ENCODE peak calls at places on chromosomes 13 and 19, in five cellular contexts. L is psoas muscle, H is breast epithelium, G is hepatocyte, B is fibroblast of lung. M is an unnamed sample.

GRCh38 chr13:33624253-33624652 is 193.7 kb upstream of the RFC3 start:
- DNase-seq in B (no peak), G (no peak), L (no peak), H (no peak), M (no peak)

GRCh38 chr13:23350009-23350408 is 83.5 kb downstream of the SACS start:
- DNase-seq in L (no peak), B (no peak), H (no peak), G (peak), M (no peak)

GRCh38 chr19:6092329-6093286 is 17.7 kb downstream of the RFX2 start:
- DNase-seq in H (peak), G (peak), B (peak), L (peak), M (peak)

GRCh38 chr19:16462757-16463250 is 9.0 kb downstream of the EPS15L1 start:
- DNase-seq in G (no peak), H (no peak), L (peak), B (no peak), M (peak)

GRCh38 chr19:38034153-38034835 is 127.3 kb downstream of the SIPA1L3 start:
- DNase-seq in L (no peak), G (no peak), B (no peak), H (no peak), M (no peak)

GRCh38 chr13:94464771-94465170 is 14.7 kb downstream of the DCT start:
- DNase-seq in B (peak), L (no peak), H (no peak), G (no peak), M (no peak)

GRCh38 chr13:44436589-44437337 is 63.1 kb downstream of the SERP2 start:
- DNase-seq in H (peak), G (peak), B (peak), L (peak), M (peak)

GRCh38 chr19:40219721-40220276 is 1.6 kb upstream of the TTC9B start:
- DNase-seq in L (no peak), G (peak), B (peak), H (no peak), M (peak)

GRCh38 chr13:114088234-114088633 is 44.2 kb downstream of the RASA3 start:
- DNase-seq in G (no peak), L (no peak), B (no peak), H (peak), M (no peak)

GRCh38 chr13:44382635-44383145 is 9.1 kb downstream of the SERP2 start:
- DNase-seq in L (no peak), H (no peak), B (no peak), G (no peak), M (no peak)

GRCh38 chr19:35471946-35472345 is 18.3 kb downstream of the KRTDAP start:
- DNase-seq in B (no peak), L (no peak), G (no peak), H (no peak), M (no peak)

GRCh38 chr13:95420501-95420900 is 119.2 kb upstream of the ABCC4 start:
- DNase-seq in B (no peak), G (no peak), L (no peak), H (no peak), M (no peak)

GRCh38 chr13:75458696-75459422 is 23.1 kb downstream of the TBC1D4 start:
- DNase-seq in H (peak), L (peak), G (no peak), B (no peak), M (no peak)

GRCh38 chr13:47112205-47112896 is 215.5 kb upstream of the HTR2A start:
- DNase-seq in H (no peak), L (no peak), G (no peak), B (no peak), M (peak)

GRCh38 chr19:3983936-3984583 is 1.2 kb downstream of the EEF2 start:
- DNase-seq in G (peak), L (peak), B (peak), H (no peak), M (no peak)

GRCh38 chr13:71055644-71056043 is 811.4 kb downstream of the DACH1 start:
- DNase-seq in H (no peak), B (no peak), G (no peak), L (no peak), M (no peak)

GRCh38 chr19:10520652-10521318 is 3.5 kb upstream of the S1PR5 start:
- DNase-seq in B (no peak), G (no peak), L (no peak), H (no peak), M (peak)

GRCh38 chr19:10390652-10391286 is 10.4 kb upstream of the TYK2 start:
- DNase-seq in G (peak), H (peak), L (peak), B (peak), M (peak)

GRCh38 chr19:32581704-32582164 is 744 bp downstream of the PDCD5 start:
- DNase-seq in H (no peak), B (peak), G (peak), L (peak), M (peak)

GRCh38 chr19:1259873-1260748 is 9.0 kb upstream of the CIRBP start:
- DNase-seq in L (no peak), B (no peak), H (no peak), G (no peak), M (peak)

GRCh38 chr19:1258161-1258492 is 9.7 kb downstream of the MIDN start:
- DNase-seq in G (no peak), B (no peak), L (no peak), H (no peak), M (no peak)

GRCh38 chr19:1260749-1261511 is 8.2 kb upstream of the CIRBP start:
- DNase-seq in L (peak), H (peak), B (peak), G (peak), M (peak)

GRCh38 chr19:1258707-1259205 is 10.4 kb downstream of the MIDN start:
- DNase-seq in G (no peak), L (no peak), B (no peak), H (no peak), M (no peak)

GRCh38 chr19:1259206-1259872 is 9.8 kb upstream of the CIRBP start:
- DNase-seq in H (no peak), B (peak), L (peak), G (peak), M (no peak)
- H3K27ac ChIP-seq in H (peak), B (peak), L (peak), G (peak), M (peak)

DNA sequence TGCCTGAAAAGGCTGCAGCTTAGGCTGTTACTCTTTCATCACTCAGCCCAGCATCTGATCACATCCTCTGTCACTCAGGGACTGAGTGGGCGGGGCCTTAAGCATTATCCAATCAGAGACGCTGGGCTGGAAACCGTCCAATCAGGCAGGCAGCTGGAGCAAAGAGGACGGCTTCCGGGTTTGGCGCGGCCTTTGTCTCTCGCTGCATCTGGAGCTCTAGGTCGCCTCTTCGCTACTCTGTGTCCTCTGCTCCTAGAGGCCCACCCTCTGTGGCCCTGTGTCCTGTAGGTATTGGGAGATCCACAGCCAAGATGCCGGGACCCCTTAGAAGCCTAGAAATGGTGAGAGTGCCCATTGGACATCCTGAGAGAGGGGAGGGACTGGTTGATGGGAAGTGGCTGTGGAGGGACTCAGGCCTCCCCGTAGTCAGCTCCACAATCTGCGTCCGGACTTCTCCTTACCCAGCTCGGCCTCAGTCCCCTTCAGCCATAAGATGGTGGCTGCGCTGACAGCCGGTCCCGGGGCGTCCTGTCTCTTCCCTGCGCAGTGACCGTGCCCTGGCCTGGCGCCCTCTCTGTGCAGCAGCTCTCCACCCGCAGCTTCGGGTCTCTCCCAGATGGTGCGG is at the start of gene ZNF486:
- DNase-seq in H (peak), G (peak), B (peak), L (peak), M (peak)
- H3K27ac ChIP-seq in H (peak), G (peak), B (peak), L (peak), M (peak)

DNA sequence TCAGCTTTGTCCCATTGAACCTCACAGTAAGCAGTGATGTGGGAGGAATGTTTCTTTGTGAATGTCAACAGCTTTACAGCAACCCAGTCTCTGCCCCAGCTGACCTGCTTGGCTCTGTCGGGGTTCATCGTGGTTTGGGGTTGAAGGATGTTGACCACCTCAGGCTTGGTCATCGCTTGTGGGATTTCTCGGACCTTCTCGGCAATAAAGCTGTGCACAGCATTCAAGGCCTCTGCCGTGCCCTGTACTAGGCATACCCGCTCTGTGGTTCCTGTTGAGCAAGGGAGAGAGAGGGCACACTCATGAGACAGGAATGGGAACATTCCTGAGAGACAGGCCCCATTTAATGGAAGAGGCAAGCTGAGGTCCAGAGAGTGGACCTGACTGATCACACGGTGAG is 20.0 kb downstream of the NOVA2 start:
- DNase-seq in G (no peak), B (no peak), H (no peak), L (no peak), M (no peak)
- H3K27ac ChIP-seq in G (no peak), B (no peak), H (no peak), L (no peak), M (no peak)

GRCh38 chr13:67725999-67726398 is 495.9 kb upstream of the PCDH9 start:
- DNase-seq in B (no peak), L (no peak), H (no peak), G (no peak), M (no peak)
- H3K27ac ChIP-seq in B (no peak), L (no peak), H (no peak), G (no peak), M (no peak)

DNA sequence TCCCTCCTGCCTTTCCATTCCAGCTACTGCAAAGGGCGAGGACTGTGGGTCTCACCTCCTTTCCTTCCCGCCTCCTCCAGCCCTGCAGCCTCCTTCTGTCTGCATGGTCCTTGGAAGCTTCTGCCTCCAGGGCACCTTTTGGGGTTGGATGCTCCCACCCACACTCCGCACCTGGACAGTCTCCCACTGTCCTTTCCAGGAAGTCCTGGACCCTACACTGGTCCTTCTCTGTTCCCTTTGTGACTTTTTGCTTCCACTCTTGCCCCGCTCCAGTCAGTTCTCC is 130.8 kb downstream of the USP12 start:
- DNase-seq in H (no peak), L (no peak), G (no peak), B (no peak), M (no peak)
- H3K27ac ChIP-seq in H (peak), L (no peak), G (no peak), B (no peak), M (no peak)

GRCh38 chr13:28387740-28388501 is 107.0 kb downstream of the FLT1 start:
- DNase-seq in H (no peak), G (no peak), B (no peak), L (no peak), M (no peak)
- H3K27ac ChIP-seq in H (no peak), G (no peak), B (no peak), L (no peak), M (no peak)

GRCh38 chr19:14512420-14512961 is 5.7 kb downstream of the DNAJB1 start:
- DNase-seq in B (no peak), G (no peak), L (no peak), H (no peak), M (no peak)
- H3K27ac ChIP-seq in B (no peak), G (no peak), L (no peak), H (no peak), M (peak)

DNA sequence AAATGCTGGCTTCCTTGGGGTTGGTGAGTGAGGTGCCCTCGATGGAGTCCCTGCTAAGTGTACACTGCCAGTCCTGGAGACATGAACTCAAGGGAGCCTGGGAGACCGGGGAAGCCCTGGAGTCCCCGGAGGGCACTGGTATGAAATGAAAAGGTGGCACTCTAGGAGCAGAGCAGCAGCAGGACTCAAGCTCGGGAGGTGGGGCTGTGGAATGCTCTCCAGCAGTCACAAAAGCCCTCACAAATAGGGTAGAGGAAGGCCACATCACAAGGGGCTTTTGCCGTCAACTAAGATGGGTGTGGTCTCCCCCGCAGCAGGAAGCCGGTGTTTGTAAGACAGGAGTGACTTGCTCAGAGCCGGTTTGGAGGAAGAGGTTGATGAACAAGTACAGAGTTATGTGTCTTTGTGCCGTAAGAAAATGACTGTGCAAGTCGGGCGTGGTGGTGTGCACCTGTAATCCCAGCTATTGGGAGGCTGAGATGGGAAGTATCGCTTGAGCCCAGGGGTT is 19.3 kb downstream of the CCNE1 start:
- DNase-seq in L (peak), G (no peak), B (no peak), H (no peak), M (no peak)
- H3K27ac ChIP-seq in L (no peak), G (no peak), B (no peak), H (no peak), M (no peak)

GRCh38 chr19:2517881-2518601 is 42.1 kb downstream of the GADD45B start:
- DNase-seq in H (no peak), L (peak), G (peak), B (no peak), M (no peak)
- H3K27ac ChIP-seq in H (no peak), L (no peak), G (peak), B (no peak), M (no peak)

M was measured in RWPE1.